ENCODE peak calls at places on chromosomes 3 and 15, in nine cellular contexts. E is NCI-H1930; D is activated CD8-positive, alpha-beta memory T cell treated with anti-CD3 and anti-CD28 coated beads, Interleukin-2, amount 50 U/mL, for 48 hours; L is HFF-Myc; I is HEK293T; X is WTC11; H is ascending aorta; W is iris pigment epithelial cell; Y is cardiac fibroblast. C is an unnamed sample.

GRCh38 chr15:29687939-29688884 is 134.1 kb downstream of the TJP1 start:
- DNase-seq in E (no peak), D (peak; percentile 17), L (no peak), I (no peak), X (no peak), H (peak; percentile 56), W (no peak), Y (no peak), C (no peak)

GRCh38 chr15:45376967-45377629 is 1.2 kb downstream of the GATM start:
- DNase-seq in E (no peak), D (no peak), L (no peak), I (no peak), X (no peak), H (no peak), W (no peak), Y (no peak), C (no peak)

GRCh38 chr15:63605816-63606215 is 8.6 kb downstream of the FBXL22 start:
- DNase-seq in E (no peak), D (peak; percentile 76), L (no peak), I (no peak), X (no peak), H (no peak), W (no peak), Y (peak; percentile 15), C (no peak)

GRCh38 chr3:140760324-140761075 is 82.6 kb downstream of the TRIM42 start:
- DNase-seq in E (no peak), D (no peak), L (no peak), I (no peak), X (no peak), H (no peak), W (no peak), Y (no peak), C (no peak)

GRCh38 chr3:44104668-44105321 is 136.9 kb upstream of the TOPAZ1 start:
- DNase-seq in E (no peak), D (peak; percentile 60), L (peak; percentile 40), I (no peak), X (no peak), H (no peak), W (peak; percentile 56), Y (peak; percentile 68), C (peak; percentile 10)

GRCh38 chr3:171875923-171876412 is 32.8 kb downstream of the TMEM212 start:
- DNase-seq in E (no peak), D (no peak), L (no peak), I (no peak), X (no peak), H (no peak), W (peak; percentile 83), Y (peak; percentile 89), C (peak; percentile 86)

GRCh38 chr3:179713643-179714090 is 60.8 kb downstream of the USP13 start:
- DNase-seq in E (no peak), D (no peak), L (no peak), I (no peak), X (no peak), H (no peak), W (peak; percentile 92), Y (peak; percentile 67), C (peak; percentile 65)

GRCh38 chr15:33226559-33227181 is 32.2 kb upstream of the FMN1 start:
- DNase-seq in E (no peak), D (peak; percentile 65), L (no peak), I (peak; percentile 34), X (peak; percentile 25), H (no peak), W (peak; percentile 61), Y (peak; percentile 40), C (peak; percentile 13)

GRCh38 chr15:73982251-73982962 is 9.7 kb downstream of the STOML1 start:
- DNase-seq in E (no peak), D (no peak), L (peak; percentile 37), I (no peak), X (no peak), H (peak; percentile 95), W (peak; percentile 88), Y (peak; percentile 95), C (peak; percentile 90)

GRCh38 chr3:63279000-63279366 is 875 bp downstream of the SYNPR start:
- DNase-seq in E (no peak), D (no peak), L (no peak), I (peak; percentile 15), X (peak; percentile 22), H (no peak), W (no peak), Y (no peak), C (no peak)

GRCh38 chr3:7876741-7877297 is 624.8 kb upstream of the LMCD1 start:
- DNase-seq in E (no peak), D (no peak), L (no peak), I (no peak), X (no peak), H (no peak), W (no peak), Y (no peak), C (no peak)

GRCh38 chr3:69948246-69948862 is 51.2 kb upstream of the SAMMSON start:
- DNase-seq in E (no peak), D (no peak), L (peak; percentile 19), I (peak; percentile 15), X (no peak), H (no peak), W (peak; percentile 51), Y (peak; percentile 70), C (peak; percentile 66)

GRCh38 chr3:149871855-149872254 is 58.8 kb downstream of the RNF13 start:
- DNase-seq in E (no peak), D (no peak), L (no peak), I (no peak), X (no peak), H (no peak), W (no peak), Y (no peak), C (no peak)

GRCh38 chr3:8988791-8989558 is 25.7 kb upstream of the RAD18 start:
- DNase-seq in E (no peak), D (no peak), L (no peak), I (no peak), X (no peak), H (no peak), W (no peak), Y (no peak), C (no peak)

GRCh38 chr3:188003188-188004171 is 150.5 kb upstream of the LPP start:
- DNase-seq in E (no peak), D (no peak), L (no peak), I (no peak), X (no peak), H (no peak), W (no peak), Y (no peak), C (no peak)

GRCh38 chr3:57004154-57004730 is 56.2 kb upstream of the SPATA12 start:
- DNase-seq in E (no peak), D (no peak), L (no peak), I (no peak), X (no peak), H (no peak), W (no peak), Y (no peak), C (no peak)

GRCh38 chr3:135503429-135504083 is 462.0 kb upstream of the PPP2R3A start:
- DNase-seq in E (peak; percentile 66), D (peak; percentile 57), L (peak; percentile 11), I (peak; percentile 78), X (peak; percentile 92), H (no peak), W (peak; percentile 54), Y (peak; percentile 63), C (peak; percentile 59)

GRCh38 chr3:68972358-68972979 is 40.1 kb upstream of the TAFA4 start:
- DNase-seq in E (peak; percentile 41), D (peak; percentile 74), L (peak; percentile 32), I (peak; percentile 83), X (peak; percentile 84), H (peak; percentile 65), W (peak; percentile 58), Y (peak; percentile 67), C (peak; percentile 57)

GRCh38 chr3:51794202-51794601 is 15.2 kb upstream of the IQCF6 start:
- DNase-seq in E (no peak), D (no peak), L (no peak), I (no peak), X (peak; percentile 46), H (no peak), W (no peak), Y (no peak), C (no peak)

GRCh38 chr3:52046186-52046913 is 10.0 kb downstream of the DUSP7 start:
- DNase-seq in E (no peak), D (no peak), L (peak; percentile 91), I (no peak), X (no peak), H (peak; percentile 97), W (peak; percentile 95), Y (peak; percentile 99), C (peak; percentile 95)

GRCh38 chr15:41476416-41477048 is 17.1 kb upstream of the ITPKA start:
- DNase-seq in E (no peak), D (no peak), L (no peak), I (no peak), X (no peak), H (no peak), W (peak; percentile 44), Y (peak; percentile 11), C (no peak)

GRCh38 chr3:18079739-18080138 is 337.3 kb upstream of the TBC1D5 start:
- DNase-seq in E (no peak), D (no peak), L (no peak), I (no peak), X (no peak), H (no peak), W (no peak), Y (peak; percentile 44), C (no peak)

GRCh38 chr3:37751967-37752660 is 109.6 kb upstream of the CTDSPL start:
- DNase-seq in E (no peak), D (no peak), L (no peak), I (no peak), X (no peak), H (no peak), W (no peak), Y (no peak), C (no peak)

GRCh38 chr3:57758686-57759085 is 2.6 kb downstream of the SLMAP start:
- DNase-seq in E (no peak), D (no peak), L (no peak), I (no peak), X (no peak), H (no peak), W (peak; percentile 68), Y (peak; percentile 22), C (peak; percentile 43)

C was measured in fibroblast of villous mesenchyme.